ENCODE peak calls at places on chromosome 13, in four cellular contexts. One of them, this sample, is unnamed.

GRCh38 chr13:44388427-44388826 is 14.8 kb downstream of the SERP2 start:
- DNase-seq in K562: peak; percentile 73
- DNase-seq in GM12878: no peak
- DNase-seq in HepG2: peak; percentile 31
- DNase-seq in this sample: no peak

GRCh38 chr13:35474551-35474950 is 1.9 kb downstream of the MAB21L1 start:
- DNase-seq in GM12878: no peak
- DNase-seq in K562: no peak
- DNase-seq in HepG2: no peak
- DNase-seq in this sample: no peak

GRCh38 chr13:49351871-49352270 is 92.0 kb downstream of the CAB39L start:
- DNase-seq in GM12878: no peak
- DNase-seq in HepG2: no peak
- DNase-seq in K562: no peak
- DNase-seq in this sample: no peak

GRCh38 chr13:53005631-53006030 is 23.0 kb upstream of the OLFM4 start:
- DNase-seq in K562: no peak
- DNase-seq in GM12878: no peak
- DNase-seq in HepG2: no peak
- DNase-seq in this sample: no peak

GRCh38 chr13:29621401-29621800 is 25.9 kb upstream of the SLC7A1 start:
- DNase-seq in HepG2: no peak
- DNase-seq in K562: no peak
- DNase-seq in GM12878: no peak
- DNase-seq in this sample: no peak

GRCh38 chr13:31145417-31145816 is 16.3 kb downstream of the HSPH1 start:
- DNase-seq in GM12878: no peak
- DNase-seq in HepG2: no peak
- DNase-seq in K562: no peak
- DNase-seq in this sample: no peak

GRCh38 chr13:112741835-112742570 is 52.2 kb downstream of the ATP11A start:
- DNase-seq in GM12878: no peak
- DNase-seq in K562: no peak
- DNase-seq in HepG2: no peak
- DNase-seq in this sample: no peak

GRCh38 chr13:30114586-30115256 is 192.6 kb downstream of the KATNAL1 start:
- DNase-seq in HepG2: peak; percentile 63
- DNase-seq in K562: peak; percentile 85
- DNase-seq in GM12878: no peak
- DNase-seq in this sample: peak; percentile 80

GRCh38 chr13:46751811-46752635 is 44.9 kb downstream of the ESD start:
- DNase-seq in GM12878: peak; percentile 45
- DNase-seq in K562: no peak
- DNase-seq in HepG2: no peak
- DNase-seq in this sample: no peak

GRCh38 chr13:78160793-78161192 is 242.2 kb upstream of the EDNRB start:
- DNase-seq in K562: no peak
- DNase-seq in GM12878: no peak
- DNase-seq in HepG2: no peak
- DNase-seq in this sample: no peak

GRCh38 chr13:95644611-95645052 is at the start of gene DZIP1:
- DNase-seq in GM12878: no peak
- DNase-seq in K562: no peak
- DNase-seq in HepG2: peak; percentile 75
- DNase-seq in this sample: peak; percentile 83

GRCh38 chr13:35743165-35743564 is 266.7 kb upstream of the MAB21L1 start:
- DNase-seq in HepG2: no peak
- DNase-seq in GM12878: no peak
- DNase-seq in K562: no peak
- DNase-seq in this sample: no peak

GRCh38 chr13:69580255-69580654 is 527.4 kb upstream of the ATXN8OS start:
- DNase-seq in GM12878: no peak
- DNase-seq in K562: no peak
- DNase-seq in HepG2: no peak
- DNase-seq in this sample: no peak
- TF ChIP-seq MYC in GM12878: no peak
- TF ChIP-seq MYC in K562: no peak
- TF ChIP-seq MYC in HepG2: no peak
- TF ChIP-seq MYC in this sample: no peak

GRCh38 chr13:85982102-85982501 is 182.9 kb upstream of the SLITRK6 start:
- DNase-seq in K562: no peak
- DNase-seq in GM12878: no peak
- DNase-seq in HepG2: no peak
- DNase-seq in this sample: no peak

GRCh38 chr13:85990397-85990796 is 191.2 kb upstream of the SLITRK6 start:
- DNase-seq in K562: no peak
- DNase-seq in HepG2: no peak
- DNase-seq in GM12878: no peak
- DNase-seq in this sample: no peak

GRCh38 chr13:85985791-85986190 is 186.6 kb upstream of the SLITRK6 start:
- DNase-seq in HepG2: no peak
- DNase-seq in GM12878: no peak
- DNase-seq in K562: no peak
- DNase-seq in this sample: no peak
- TF ChIP-seq EP300 in HepG2: no peak
- TF ChIP-seq EP300 in GM12878: no peak
- TF ChIP-seq EP300 in K562: no peak
- TF ChIP-seq EP300 in this sample: no peak

DNA sequence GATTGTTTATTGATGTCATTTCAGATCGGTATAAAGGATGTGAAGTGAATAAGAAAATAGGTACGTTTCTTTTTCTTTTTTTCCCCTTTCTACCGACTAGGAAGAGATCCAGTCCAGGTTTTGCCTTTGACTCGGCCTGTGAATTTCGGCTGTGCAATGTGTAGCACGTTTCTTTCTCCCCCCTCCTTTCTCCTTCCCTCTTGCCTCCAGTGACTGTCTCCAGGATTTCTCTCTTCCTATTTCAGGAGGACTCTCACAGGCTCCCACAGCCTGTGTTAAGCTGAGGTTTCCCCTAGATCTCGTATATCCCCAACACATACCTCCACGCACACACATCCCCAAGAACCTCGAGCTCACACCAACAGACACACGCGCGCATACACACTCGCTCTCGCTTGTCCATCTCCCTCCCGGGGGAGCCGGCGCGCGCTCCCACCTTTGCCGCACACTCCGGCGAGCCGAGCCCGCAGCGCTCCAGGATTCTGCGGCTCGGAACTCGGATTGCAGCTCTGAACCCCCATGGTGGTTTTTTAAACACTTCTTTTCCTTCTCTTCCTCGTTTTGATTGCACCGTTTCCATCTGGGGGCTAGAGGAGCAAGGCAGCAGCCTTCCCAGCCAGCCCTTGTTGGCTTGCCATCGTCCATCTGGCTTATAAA is at the start of gene GPC6:
- DNase-seq in HepG2: peak; percentile 79
- DNase-seq in GM12878: no peak
- DNase-seq in K562: peak; percentile 66
- DNase-seq in this sample: peak; percentile 82
- TF ChIP-seq MYC in HepG2: no peak
- TF ChIP-seq MYC in GM12878: no peak
- TF ChIP-seq MYC in K562: no peak
- TF ChIP-seq MYC in this sample: peak; percentile 39

GRCh38 chr13:82933986-82934385 is 948.3 kb downstream of the SLITRK1 start:
- DNase-seq in HepG2: no peak
- DNase-seq in GM12878: no peak
- DNase-seq in K562: no peak
- DNase-seq in this sample: no peak
- TF ChIP-seq EP300 in HepG2: no peak
- TF ChIP-seq EP300 in GM12878: no peak
- TF ChIP-seq EP300 in K562: no peak
- TF ChIP-seq EP300 in this sample: no peak

This sample was measured in A549.